ENCODE peak calls at places on chromosomes 2 and 18, in ten cellular contexts. M is HCT116, X is GM12892, K is ovary, J is A549, N is tibial nerve, U is breast epithelium, A is heart left ventricle, P is vagina, L is testis. R is an unnamed sample.

GRCh38 chr18:73144030-73144429 is 276.2 kb upstream of the NETO1 start:
- DNase-seq in L (no peak), X (no peak), M (no peak), J (no peak), K (no peak), P (no peak), U (no peak), N (no peak), A (no peak), R (no peak)

GRCh38 chr2:185044323-185044874 is 446.1 kb downstream of the ZNF804A start:
- DNase-seq in P (no peak), K (no peak), U (no peak), L (no peak), A (no peak), X (no peak), J (no peak), M (no peak), N (no peak), R (no peak)

GRCh38 chr18:46098616-46098933 is 479 bp upstream of the ATP5F1A start:
- DNase-seq in X (no peak), L (no peak), M (no peak), A (no peak), U (no peak), J (no peak), N (no peak), K (no peak), P (no peak), R (no peak)

GRCh38 chr2:105393373-105394055 is 5.3 kb downstream of the FHL2 start:
- DNase-seq in X (no peak), U (no peak), K (peak), P (no peak), M (no peak), L (peak), A (peak), N (peak), J (no peak), R (no peak)

GRCh38 chr18:59639821-59640220 is 57.4 kb downstream of the CCBE1 start:
- DNase-seq in M (no peak), P (no peak), X (no peak), N (no peak), J (no peak), L (no peak), U (no peak), K (no peak), A (no peak), R (no peak)

GRCh38 chr2:27379840-27380625 is 501 bp downstream of the ZNF513 start:
- DNase-seq in K (peak), U (no peak), X (no peak), A (peak), P (no peak), N (peak), M (no peak), L (peak), J (no peak), R (peak)

GRCh38 chr2:26521913-26522180 is 43.9 kb upstream of the OTOF start:
- DNase-seq in L (no peak), M (no peak), K (no peak), P (no peak), J (no peak), A (no peak), N (no peak), X (no peak), U (no peak), R (no peak)

GRCh38 chr2:25380586-25381360 is 39.0 kb upstream of the DNMT3A start:
- DNase-seq in L (peak), P (peak), U (peak), K (no peak), A (no peak), J (no peak), M (no peak), N (no peak), X (no peak), R (no peak)

GRCh38 chr2:21251216-21251971 is 127.6 kb downstream of the TDRD15 start:
- DNase-seq in A (no peak), J (no peak), X (no peak), L (no peak), P (no peak), K (no peak), M (no peak), N (no peak), U (no peak), R (no peak)

GRCh38 chr18:57141208-57142129 is 5.4 kb upstream of the BOD1L2 start:
- DNase-seq in J (no peak), A (no peak), M (no peak), U (no peak), X (no peak), N (no peak), L (no peak), K (no peak), P (no peak), R (no peak)

GRCh38 chr2:72438364-72438763 is 290.7 kb upstream of the CYP26B1 start:
- DNase-seq in M (no peak), A (no peak), P (no peak), K (no peak), N (no peak), X (no peak), L (no peak), J (no peak), U (no peak), R (no peak)

GRCh38 chr2:88545118-88545517 is 82.1 kb downstream of the EIF2AK3 start:
- DNase-seq in L (peak), M (peak), J (peak), N (no peak), A (no peak), U (no peak), X (no peak), P (no peak), K (no peak), R (peak)

GRCh38 chr2:230995821-230996220 is at the start of gene SPATA3:
- DNase-seq in N (no peak), A (no peak), M (no peak), J (no peak), K (no peak), P (no peak), L (no peak), U (no peak), X (no peak), R (no peak)

GRCh38 chr2:177254433-177255226 is 9.9 kb downstream of the NFE2L2 start:
- DNase-seq in M (peak), P (no peak), A (peak), U (no peak), L (peak), N (no peak), J (no peak), X (no peak), K (no peak), R (peak)

GRCh38 chr18:45951021-45951714 is 16.0 kb downstream of the EPG5 start:
- DNase-seq in J (no peak), K (no peak), N (no peak), A (peak), M (peak), X (no peak), L (no peak), U (no peak), P (no peak), R (no peak)

GRCh38 chr18:10234281-10234680 is 220.2 kb upstream of the APCDD1 start:
- DNase-seq in X (no peak), U (no peak), A (no peak), P (no peak), J (no peak), M (no peak), K (no peak), N (no peak), L (no peak), R (no peak)

GRCh38 chr2:198476007-198476406 is 671.6 kb downstream of the PLCL1 start:
- DNase-seq in U (no peak), M (no peak), L (no peak), J (no peak), A (no peak), X (no peak), P (no peak), N (no peak), K (no peak), R (no peak)

GRCh38 chr2:105518897-105519296 is 120.0 kb upstream of the FHL2 start:
- DNase-seq in X (no peak), A (no peak), J (no peak), N (no peak), M (no peak), L (no peak), U (no peak), P (no peak), K (no peak), R (no peak)

GRCh38 chr18:6355789-6356589 is 58.7 kb downstream of the L3MBTL4 start:
- DNase-seq in K (no peak), J (no peak), X (no peak), N (no peak), P (no peak), A (no peak), U (no peak), M (no peak), L (no peak), R (no peak)

GRCh38 chr2:232021881-232022280 is 60.4 kb downstream of the DIS3L2 start:
- DNase-seq in L (no peak), K (no peak), M (no peak), N (no peak), A (no peak), U (no peak), J (no peak), P (no peak), X (no peak), R (no peak)

GRCh38 chr2:17540813-17541513 is 467 bp downstream of the VSNL1 start:
- DNase-seq in N (no peak), M (no peak), K (no peak), X (no peak), L (no peak), U (no peak), J (no peak), P (no peak), A (no peak), R (no peak)

GRCh38 chr2:29108225-29108624 is 7.0 kb upstream of the CLIP4 start:
- DNase-seq in P (no peak), L (no peak), N (no peak), A (peak), K (no peak), M (peak), U (no peak), J (peak), X (no peak), R (peak)
- TF ChIP-seq POLR2A in P (no peak), L (no peak), N (no peak), A (no peak), K (no peak), M (no peak), U (no peak), J (no peak), X (no peak), R (no peak)

DNA sequence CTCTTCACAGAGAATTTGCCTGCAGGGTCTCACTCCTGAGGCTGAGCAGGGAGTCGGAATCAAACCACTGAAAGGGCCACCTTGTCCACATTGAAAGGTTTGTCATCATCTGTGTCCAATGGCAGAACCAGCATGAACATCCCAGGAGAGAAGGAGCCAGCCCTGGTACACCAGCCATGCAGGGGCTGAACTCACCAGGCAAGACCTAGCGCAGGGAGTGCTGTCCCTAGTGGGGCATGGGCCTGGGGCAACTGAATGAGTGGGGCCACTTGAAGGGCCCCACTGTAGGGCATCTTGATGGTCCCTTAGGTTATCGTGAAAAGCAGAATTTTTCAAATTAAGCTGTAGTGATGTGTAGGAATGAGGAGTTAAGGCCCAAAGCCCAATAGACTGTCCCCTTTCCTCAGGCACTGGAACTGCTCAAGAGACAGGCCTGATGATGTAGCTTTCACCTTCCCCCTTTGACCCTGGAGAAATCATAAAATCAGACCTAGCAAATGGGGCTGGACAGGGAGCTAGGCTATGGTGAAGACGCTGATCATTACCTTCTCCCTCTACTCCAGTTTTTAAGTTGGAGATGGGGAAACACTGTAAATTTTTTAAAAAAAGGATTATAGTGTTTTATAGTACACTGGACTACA is 8.4 kb upstream of the PLEK start:
- DNase-seq in J (no peak), P (no peak), L (no peak), U (no peak), M (no peak), A (no peak), N (no peak), X (no peak), K (no peak), R (no peak)
- TF ChIP-seq POLR2A in J (no peak), P (no peak), L (no peak), U (no peak), M (no peak), A (no peak), N (no peak), X (no peak), K (no peak), R (no peak)

GRCh38 chr2:168801961-168802824 is at the start of gene NOSTRIN:
- DNase-seq in X (no peak), N (peak), J (peak), L (peak), M (peak), K (peak), P (no peak), A (peak), U (peak), R (peak)
- TF ChIP-seq POLR2A in X (no peak), N (no peak), J (no peak), L (no peak), M (no peak), K (no peak), P (no peak), A (peak), U (no peak), R (no peak)

GRCh38 chr2:191845248-191845715 is 1.6 kb downstream of the CAVIN2 start:
- DNase-seq in L (no peak), A (peak), K (peak), M (no peak), P (no peak), J (no peak), N (no peak), U (no peak), X (no peak), R (peak)

GRCh38 chr2:191845876-191846786 is 757 bp downstream of the CAVIN2 start:
- DNase-seq in N (no peak), J (no peak), X (no peak), K (peak), A (peak), U (no peak), M (no peak), P (no peak), L (no peak), R (peak)

GRCh38 chr2:191848771-191849726 is 2.2 kb upstream of the CAVIN2 start:
- DNase-seq in K (no peak), M (no peak), X (no peak), A (no peak), U (no peak), L (no peak), N (no peak), P (no peak), J (no peak), R (no peak)

GRCh38 chr2:191847764-191848163 is 876 bp upstream of the CAVIN2 start:
- DNase-seq in L (no peak), N (no peak), K (no peak), J (no peak), A (no peak), P (no peak), U (no peak), X (no peak), M (no peak), R (no peak)

GRCh38 chr2:191846787-191847620 is at the start of gene CAVIN2:
- DNase-seq in P (no peak), K (peak), N (no peak), L (peak), A (peak), J (peak), M (no peak), U (no peak), X (no peak), R (peak)
- TF ChIP-seq POLR2A in P (peak), K (no peak), N (no peak), L (no peak), A (peak), J (peak), M (no peak), U (no peak), X (no peak), R (peak)

GRCh38 chr2:69789129-69789528 is 40.3 kb upstream of the GMCL1 start:
- DNase-seq in U (no peak), M (no peak), J (peak), N (no peak), P (no peak), A (peak), L (no peak), X (no peak), K (no peak), R (no peak)
- TF ChIP-seq POLR2A in U (no peak), M (no peak), J (no peak), N (no peak), P (no peak), A (no peak), L (no peak), X (no peak), K (no peak), R (no peak)

GRCh38 chr2:235864746-235865535 is 303.2 kb downstream of the GBX2 start:
- DNase-seq in J (no peak), M (no peak), P (no peak), L (no peak), U (no peak), N (no peak), X (no peak), A (no peak), K (no peak), R (no peak)
- TF ChIP-seq POLR2A in J (no peak), M (no peak), P (no peak), L (no peak), U (no peak), N (no peak), X (no peak), A (no peak), K (no peak), R (no peak)

GRCh38 chr2:190599546-190600220 is 49.2 kb upstream of the NAB1 start:
- DNase-seq in X (no peak), M (no peak), J (no peak), P (no peak), U (no peak), L (no peak), A (no peak), K (no peak), N (no peak), R (no peak)
- TF ChIP-seq POLR2A in X (no peak), M (no peak), J (no peak), P (no peak), U (no peak), L (no peak), A (no peak), K (no peak), N (no peak), R (no peak)

GRCh38 chr18:50461251-50461650 is 86.4 kb downstream of the SKA1 start:
- DNase-seq in X (no peak), M (no peak), U (no peak), J (no peak), A (no peak), N (no peak), K (no peak), P (no peak), L (no peak), R (no peak)
- TF ChIP-seq POLR2A in X (no peak), M (no peak), U (no peak), J (no peak), A (no peak), N (no peak), K (no peak), P (no peak), L (no peak), R (no peak)

GRCh38 chr2:79857888-79858287 is 345.0 kb downstream of the CTNNA2 start:
- DNase-seq in K (no peak), M (no peak), L (no peak), U (no peak), N (no peak), A (no peak), X (no peak), J (no peak), P (no peak), R (no peak)

GRCh38 chr2:79862756-79863155 is 349.9 kb downstream of the CTNNA2 start:
- DNase-seq in U (no peak), N (no peak), M (no peak), K (no peak), A (no peak), L (no peak), X (no peak), P (no peak), J (no peak), R (no peak)

GRCh38 chr2:79855264-79856006 is 342.6 kb downstream of the CTNNA2 start:
- DNase-seq in U (no peak), M (no peak), L (peak), A (no peak), X (no peak), N (no peak), K (no peak), P (no peak), J (peak), R (no peak)

GRCh38 chr2:79861059-79861374 is 348.2 kb downstream of the CTNNA2 start:
- DNase-seq in P (no peak), L (no peak), M (no peak), A (no peak), K (no peak), J (no peak), X (no peak), N (no peak), U (no peak), R (no peak)

DNA sequence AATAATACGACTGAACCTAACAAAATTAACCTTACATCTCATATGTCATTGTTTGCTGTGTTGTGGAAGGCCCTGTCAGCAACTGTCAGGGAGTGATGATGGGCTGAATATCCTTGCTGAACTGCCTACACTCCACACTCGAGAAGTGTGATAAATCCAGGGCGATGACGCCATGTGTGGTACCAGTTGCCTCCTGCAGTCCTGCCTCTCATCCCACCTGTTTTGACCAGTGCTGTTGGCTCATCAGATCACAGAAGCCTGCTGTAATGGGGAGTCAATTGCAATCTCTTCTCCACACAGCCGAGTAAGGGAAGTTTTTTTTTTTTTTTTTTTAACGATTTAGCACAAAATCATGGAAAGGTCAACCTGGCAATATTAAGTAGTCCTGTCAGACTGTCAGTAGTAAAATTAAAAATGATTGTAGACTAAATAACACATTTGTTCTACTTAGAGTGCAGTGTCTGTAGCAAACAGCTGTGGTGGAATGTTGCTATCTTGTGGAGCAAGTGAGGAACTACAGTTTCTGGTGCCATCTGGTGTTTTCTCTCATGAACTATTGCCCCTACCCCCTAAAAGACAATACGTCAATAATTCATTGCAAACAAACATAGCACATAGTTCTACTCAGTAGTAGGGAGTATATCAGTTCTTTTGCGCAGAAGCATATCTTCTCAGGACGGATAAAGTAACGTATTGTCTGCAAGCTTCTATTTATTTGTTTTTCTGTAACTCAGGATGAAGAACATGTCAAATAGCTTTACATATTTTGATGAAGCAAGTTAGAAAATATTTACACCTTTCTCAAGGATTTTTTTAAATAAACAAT is 347.6 kb downstream of the CTNNA2 start:
- DNase-seq in L (no peak), U (no peak), P (no peak), N (no peak), M (no peak), A (no peak), J (peak), X (no peak), K (no peak), R (peak)
- TF ChIP-seq POLR2A in L (no peak), U (no peak), P (no peak), N (no peak), M (no peak), A (no peak), J (no peak), X (no peak), K (no peak), R (no peak)